ENCODE peak calls at places on chromosomes 16 and 17, in eight cellular contexts. One of them, this sample, is unnamed.

GRCh38 chr16:65546353-65546791 is 424.5 kb upstream of the CDH11 start:
- DNase-seq in fibroblast of lung: peak; percentile 84
- DNase-seq in cardiac muscle cell: peak; percentile 15
- DNase-seq in psoas muscle: no peak
- DNase-seq in body of pancreas: no peak
- DNase-seq in PC-9: no peak
- DNase-seq in right lobe of liver: no peak
- DNase-seq in H9: no peak
- DNase-seq in this sample: no peak

GRCh38 chr16:55367301-55367745 is 43.3 kb downstream of the IRX6 start:
- DNase-seq in body of pancreas: no peak
- DNase-seq in right lobe of liver: no peak
- DNase-seq in cardiac muscle cell: no peak
- DNase-seq in H9: no peak
- DNase-seq in fibroblast of lung: peak; percentile 10
- DNase-seq in psoas muscle: no peak
- DNase-seq in PC-9: no peak
- DNase-seq in this sample: no peak

GRCh38 chr17:1744551-1745512 is 2.2 kb downstream of the SERPINF2 start:
- DNase-seq in PC-9: no peak
- DNase-seq in body of pancreas: no peak
- DNase-seq in cardiac muscle cell: no peak
- DNase-seq in fibroblast of lung: no peak
- DNase-seq in psoas muscle: no peak
- DNase-seq in H9: no peak
- DNase-seq in right lobe of liver: peak; percentile 75
- DNase-seq in this sample: no peak

GRCh38 chr17:1377334-1377733 is 22.7 kb downstream of the YWHAE start:
- DNase-seq in cardiac muscle cell: no peak
- DNase-seq in H9: no peak
- DNase-seq in body of pancreas: no peak
- DNase-seq in right lobe of liver: no peak
- DNase-seq in PC-9: no peak
- DNase-seq in psoas muscle: no peak
- DNase-seq in fibroblast of lung: no peak
- DNase-seq in this sample: no peak

GRCh38 chr17:33183487-33184026 is 109.5 kb downstream of the ASIC2 start:
- DNase-seq in PC-9: no peak
- DNase-seq in fibroblast of lung: peak; percentile 75
- DNase-seq in H9: no peak
- DNase-seq in right lobe of liver: no peak
- DNase-seq in body of pancreas: no peak
- DNase-seq in psoas muscle: no peak
- DNase-seq in cardiac muscle cell: no peak
- DNase-seq in this sample: no peak

GRCh38 chr17:47726796-47727703 is 6.0 kb upstream of the TBX21 start:
- DNase-seq in right lobe of liver: no peak
- DNase-seq in H9: no peak
- DNase-seq in PC-9: no peak
- DNase-seq in psoas muscle: no peak
- DNase-seq in fibroblast of lung: no peak
- DNase-seq in body of pancreas: no peak
- DNase-seq in cardiac muscle cell: no peak
- DNase-seq in this sample: no peak

GRCh38 chr16:88691924-88692560 is 5.7 kb upstream of the SNAI3 start:
- DNase-seq in body of pancreas: no peak
- DNase-seq in H9: no peak
- DNase-seq in cardiac muscle cell: no peak
- DNase-seq in psoas muscle: no peak
- DNase-seq in fibroblast of lung: no peak
- DNase-seq in PC-9: no peak
- DNase-seq in right lobe of liver: peak; percentile 65
- DNase-seq in this sample: no peak

GRCh38 chr17:78341559-78342437 is 18.1 kb downstream of the SOCS3 start:
- DNase-seq in right lobe of liver: peak; percentile 85
- DNase-seq in fibroblast of lung: peak; percentile 83
- DNase-seq in body of pancreas: peak; percentile 83
- DNase-seq in PC-9: peak; percentile 83
- DNase-seq in psoas muscle: peak; percentile 89
- DNase-seq in H9: peak; percentile 72
- DNase-seq in cardiac muscle cell: peak; percentile 78
- DNase-seq in this sample: peak; percentile 78

GRCh38 chr17:48767263-48767774 is 38.8 kb upstream of the HOXB13 start:
- DNase-seq in PC-9: no peak
- DNase-seq in right lobe of liver: no peak
- DNase-seq in body of pancreas: no peak
- DNase-seq in cardiac muscle cell: no peak
- DNase-seq in H9: no peak
- DNase-seq in fibroblast of lung: no peak
- DNase-seq in psoas muscle: no peak
- DNase-seq in this sample: no peak

GRCh38 chr17:46818319-46818928 is at the start of gene WNT3:
- DNase-seq in fibroblast of lung: no peak
- DNase-seq in PC-9: no peak
- DNase-seq in H9: peak; percentile 97
- DNase-seq in body of pancreas: no peak
- DNase-seq in psoas muscle: no peak
- DNase-seq in right lobe of liver: no peak
- DNase-seq in cardiac muscle cell: peak; percentile 36
- DNase-seq in this sample: peak; percentile 51

GRCh38 chr16:26078971-26079370 is 387.2 kb downstream of the HS3ST4 start:
- DNase-seq in right lobe of liver: no peak
- DNase-seq in cardiac muscle cell: no peak
- DNase-seq in body of pancreas: no peak
- DNase-seq in PC-9: no peak
- DNase-seq in H9: no peak
- DNase-seq in fibroblast of lung: no peak
- DNase-seq in psoas muscle: no peak
- DNase-seq in this sample: no peak

GRCh38 chr16:1039762-1040161 is 32.8 kb upstream of the SSTR5 start:
- DNase-seq in psoas muscle: no peak
- DNase-seq in PC-9: no peak
- DNase-seq in H9: no peak
- DNase-seq in right lobe of liver: no peak
- DNase-seq in cardiac muscle cell: no peak
- DNase-seq in body of pancreas: no peak
- DNase-seq in fibroblast of lung: no peak
- DNase-seq in this sample: no peak

GRCh38 chr16:81405702-81406113 is 38.9 kb upstream of the CMIP start:
- DNase-seq in fibroblast of lung: peak; percentile 99
- DNase-seq in cardiac muscle cell: no peak
- DNase-seq in H9: peak; percentile 69
- DNase-seq in right lobe of liver: no peak
- DNase-seq in body of pancreas: peak; percentile 34
- DNase-seq in psoas muscle: no peak
- DNase-seq in PC-9: peak; percentile 90
- DNase-seq in this sample: peak; percentile 98

GRCh38 chr17:31834448-31834847 is 24.6 kb downstream of the COPRS start:
- DNase-seq in H9: no peak
- DNase-seq in body of pancreas: no peak
- DNase-seq in fibroblast of lung: no peak
- DNase-seq in cardiac muscle cell: no peak
- DNase-seq in right lobe of liver: peak; percentile 1
- DNase-seq in psoas muscle: no peak
- DNase-seq in PC-9: no peak
- DNase-seq in this sample: no peak

GRCh38 chr16:88306860-88307545 is 75.8 kb upstream of the ZNF469 start:
- DNase-seq in H9: no peak
- DNase-seq in cardiac muscle cell: no peak
- DNase-seq in fibroblast of lung: peak; percentile 99
- DNase-seq in PC-9: peak; percentile 28
- DNase-seq in psoas muscle: peak; percentile 49
- DNase-seq in right lobe of liver: peak; percentile 31
- DNase-seq in body of pancreas: no peak
- DNase-seq in this sample: no peak

GRCh38 chr17:75689441-75689873 is 22.3 kb downstream of the SAP30BP start:
- DNase-seq in PC-9: peak; percentile 57
- DNase-seq in body of pancreas: no peak
- DNase-seq in cardiac muscle cell: no peak
- DNase-seq in right lobe of liver: no peak
- DNase-seq in fibroblast of lung: no peak
- DNase-seq in psoas muscle: no peak
- DNase-seq in H9: no peak
- DNase-seq in this sample: peak; percentile 87
- H3K27ac ChIP-seq in PC-9: peak overlapping the region; percentile 84
- H3K27ac ChIP-seq in body of pancreas: peak overlapping the region; percentile 38
- H3K27ac ChIP-seq in cardiac muscle cell: no peak overlapping the region
- H3K27ac ChIP-seq in right lobe of liver: no peak overlapping the region
- H3K27ac ChIP-seq in fibroblast of lung: no peak overlapping the region
- H3K27ac ChIP-seq in psoas muscle: peak overlapping the region; percentile 9
- H3K27ac ChIP-seq in H9: no peak overlapping the region
- H3K27ac ChIP-seq in this sample: peak overlapping the region; percentile 100

GRCh38 chr17:72334205-72334604 is 213.4 kb downstream of the SOX9 start:
- DNase-seq in body of pancreas: no peak
- DNase-seq in psoas muscle: no peak
- DNase-seq in cardiac muscle cell: no peak
- DNase-seq in fibroblast of lung: peak; percentile 80
- DNase-seq in H9: no peak
- DNase-seq in right lobe of liver: no peak
- DNase-seq in PC-9: no peak
- DNase-seq in this sample: no peak
- TF ChIP-seq CTCF in body of pancreas: no peak
- TF ChIP-seq CTCF in psoas muscle: no peak
- TF ChIP-seq CTCF in cardiac muscle cell: no peak
- TF ChIP-seq CTCF in fibroblast of lung: peak; percentile 18
- TF ChIP-seq CTCF in H9: no peak
- TF ChIP-seq CTCF in right lobe of liver: no peak
- TF ChIP-seq CTCF in PC-9: no peak
- TF ChIP-seq CTCF in this sample: no peak

DNA sequence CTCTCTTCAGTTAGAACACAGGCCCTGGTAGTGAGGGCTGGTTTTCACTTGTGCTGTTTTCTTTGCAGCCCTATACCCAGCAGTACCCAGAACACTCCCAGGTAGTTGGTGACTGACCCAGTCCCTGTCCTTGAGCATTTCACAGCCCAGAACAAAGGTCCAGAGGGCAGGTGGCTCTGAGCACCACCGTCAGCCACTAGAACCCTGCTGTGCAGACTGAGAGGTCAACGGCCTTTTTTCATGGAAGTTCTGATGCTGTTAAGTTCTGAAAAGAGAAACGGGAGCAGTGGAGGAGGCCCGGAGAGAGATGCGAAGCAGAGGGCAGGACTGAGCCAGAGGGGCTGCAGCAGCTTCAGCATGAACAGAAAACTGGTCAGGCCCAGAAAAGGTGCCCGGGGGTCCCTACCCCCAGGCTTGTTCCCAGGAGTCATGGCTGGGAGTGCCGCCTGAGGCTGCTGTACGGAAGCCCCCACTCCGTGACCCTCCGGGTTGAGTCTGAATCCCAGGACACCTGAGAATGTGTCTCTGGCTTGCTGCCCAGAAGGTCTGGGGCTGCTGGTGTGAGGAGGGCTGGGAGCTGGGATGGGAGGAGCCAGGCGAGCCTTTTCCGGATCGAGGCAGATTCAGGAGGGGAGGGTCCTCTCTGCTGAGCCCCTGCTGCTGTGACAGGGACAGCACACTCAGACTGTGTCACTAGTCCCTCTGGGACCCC is 8.7 kb downstream of the ZNF276 start:
- DNase-seq in psoas muscle: no peak
- DNase-seq in right lobe of liver: peak; percentile 79
- DNase-seq in fibroblast of lung: no peak
- DNase-seq in PC-9: no peak
- DNase-seq in cardiac muscle cell: peak; percentile 66
- DNase-seq in body of pancreas: no peak
- DNase-seq in H9: no peak
- DNase-seq in this sample: no peak
- H3K27ac ChIP-seq in psoas muscle: no peak overlapping the region
- H3K27ac ChIP-seq in right lobe of liver: peak overlapping the region; percentile 65
- H3K27ac ChIP-seq in fibroblast of lung: no peak overlapping the region
- H3K27ac ChIP-seq in PC-9: no peak overlapping the region
- H3K27ac ChIP-seq in cardiac muscle cell: peak overlapping the region; percentile 69
- H3K27ac ChIP-seq in body of pancreas: no peak overlapping the region
- H3K27ac ChIP-seq in H9: no peak overlapping the region
- H3K27ac ChIP-seq in this sample: peak overlapping the region; percentile 42

GRCh38 chr17:29196784-29197515 is 16.8 kb upstream of the MYO18A start:
- DNase-seq in H9: no peak
- DNase-seq in cardiac muscle cell: no peak
- DNase-seq in psoas muscle: no peak
- DNase-seq in PC-9: no peak
- DNase-seq in body of pancreas: no peak
- DNase-seq in fibroblast of lung: no peak
- DNase-seq in right lobe of liver: no peak
- DNase-seq in this sample: no peak
- TF ChIP-seq CTCF in H9: no peak
- TF ChIP-seq CTCF in cardiac muscle cell: no peak
- TF ChIP-seq CTCF in psoas muscle: no peak
- TF ChIP-seq CTCF in PC-9: no peak
- TF ChIP-seq CTCF in body of pancreas: no peak
- TF ChIP-seq CTCF in fibroblast of lung: no peak
- TF ChIP-seq CTCF in right lobe of liver: no peak
- TF ChIP-seq CTCF in this sample: no peak

GRCh38 chr16:19654147-19654546 is 63.9 kb downstream of the KNOP1 start:
- DNase-seq in cardiac muscle cell: no peak
- DNase-seq in fibroblast of lung: no peak
- DNase-seq in psoas muscle: no peak
- DNase-seq in H9: no peak
- DNase-seq in right lobe of liver: no peak
- DNase-seq in PC-9: no peak
- DNase-seq in body of pancreas: no peak
- DNase-seq in this sample: no peak

GRCh38 chr16:19655242-19655777 is 62.7 kb downstream of the KNOP1 start:
- DNase-seq in psoas muscle: no peak
- DNase-seq in H9: no peak
- DNase-seq in right lobe of liver: no peak
- DNase-seq in fibroblast of lung: no peak
- DNase-seq in cardiac muscle cell: no peak
- DNase-seq in PC-9: no peak
- DNase-seq in body of pancreas: no peak
- DNase-seq in this sample: no peak

GRCh38 chr16:19660432-19660831 is 57.6 kb downstream of the KNOP1 start:
- DNase-seq in H9: no peak
- DNase-seq in cardiac muscle cell: no peak
- DNase-seq in fibroblast of lung: no peak
- DNase-seq in body of pancreas: no peak
- DNase-seq in psoas muscle: no peak
- DNase-seq in right lobe of liver: no peak
- DNase-seq in PC-9: no peak
- DNase-seq in this sample: no peak

GRCh38 chr16:19659554-19659953 is 58.5 kb downstream of the KNOP1 start:
- DNase-seq in right lobe of liver: no peak
- DNase-seq in cardiac muscle cell: no peak
- DNase-seq in H9: no peak
- DNase-seq in PC-9: no peak
- DNase-seq in fibroblast of lung: no peak
- DNase-seq in body of pancreas: no peak
- DNase-seq in psoas muscle: no peak
- DNase-seq in this sample: no peak

GRCh38 chr16:19657831-19658230 is 60.2 kb downstream of the KNOP1 start:
- DNase-seq in right lobe of liver: no peak
- DNase-seq in fibroblast of lung: no peak
- DNase-seq in H9: no peak
- DNase-seq in body of pancreas: no peak
- DNase-seq in cardiac muscle cell: no peak
- DNase-seq in psoas muscle: no peak
- DNase-seq in PC-9: no peak
- DNase-seq in this sample: no peak
- H3K27ac ChIP-seq in right lobe of liver: no peak overlapping the region
- H3K27ac ChIP-seq in fibroblast of lung: no peak overlapping the region
- H3K27ac ChIP-seq in H9: no peak overlapping the region
- H3K27ac ChIP-seq in body of pancreas: no peak overlapping the region
- H3K27ac ChIP-seq in cardiac muscle cell: no peak overlapping the region
- H3K27ac ChIP-seq in psoas muscle: no peak overlapping the region
- H3K27ac ChIP-seq in PC-9: no peak overlapping the region
- H3K27ac ChIP-seq in this sample: no peak overlapping the region

GRCh38 chr17:50426814-50427787 is 1.1 kb downstream of the ACSF2 start:
- DNase-seq in right lobe of liver: no peak
- DNase-seq in psoas muscle: no peak
- DNase-seq in cardiac muscle cell: peak; percentile 76
- DNase-seq in body of pancreas: peak; percentile 26
- DNase-seq in H9: peak; percentile 62
- DNase-seq in PC-9: peak; percentile 46
- DNase-seq in fibroblast of lung: peak; percentile 17
- DNase-seq in this sample: peak; percentile 53
- TF ChIP-seq CTCF in right lobe of liver: peak; percentile 15
- TF ChIP-seq CTCF in psoas muscle: no peak
- TF ChIP-seq CTCF in cardiac muscle cell: peak; percentile 22
- TF ChIP-seq CTCF in body of pancreas: peak; percentile 11
- TF ChIP-seq CTCF in H9: peak; percentile 54
- TF ChIP-seq CTCF in PC-9: peak; percentile 67
- TF ChIP-seq CTCF in fibroblast of lung: peak; percentile 18
- TF ChIP-seq CTCF in this sample: peak; percentile 69